ENCODE peak calls at places on chromosomes 12 and 14, in seven cellular contexts. One of them, this sample, is unnamed.

GRCh38 chr12:78759387-78759786 is 105.2 kb upstream of the SYT1 start:
- DNase-seq in skeletal muscle cell: peak; percentile 7
- DNase-seq in effector CD4-positive, alpha-beta T cell: no peak
- DNase-seq in T1000: no peak
- DNase-seq in posterior cingulate gyrus: no peak
- DNase-seq in psoas muscle: no peak
- DNase-seq in ELF-1: peak; percentile 5
- DNase-seq in this sample: no peak

GRCh38 chr12:6934110-6934509 is 6.4 kb downstream of the ATN1 start:
- DNase-seq in skeletal muscle cell: peak; percentile 31
- DNase-seq in effector CD4-positive, alpha-beta T cell: no peak
- DNase-seq in T1000: no peak
- DNase-seq in posterior cingulate gyrus: no peak
- DNase-seq in psoas muscle: no peak
- DNase-seq in ELF-1: no peak
- DNase-seq in this sample: no peak

GRCh38 chr14:95222870-95223398 is 65.6 kb upstream of the DICER1 start:
- DNase-seq in skeletal muscle cell: peak; percentile 79
- DNase-seq in effector CD4-positive, alpha-beta T cell: no peak
- DNase-seq in T1000: no peak
- DNase-seq in posterior cingulate gyrus: no peak
- DNase-seq in psoas muscle: no peak
- DNase-seq in ELF-1: no peak
- DNase-seq in this sample: peak; percentile 27

GRCh38 chr12:89453579-89453978 is 71.0 kb downstream of the GALNT4 start:
- DNase-seq in skeletal muscle cell: no peak
- DNase-seq in effector CD4-positive, alpha-beta T cell: no peak
- DNase-seq in T1000: no peak
- DNase-seq in posterior cingulate gyrus: no peak
- DNase-seq in psoas muscle: no peak
- DNase-seq in ELF-1: no peak
- DNase-seq in this sample: peak; percentile 77

GRCh38 chr12:96132819-96133218 is 61.4 kb upstream of the ELK3 start:
- DNase-seq in skeletal muscle cell: no peak
- DNase-seq in effector CD4-positive, alpha-beta T cell: no peak
- DNase-seq in T1000: no peak
- DNase-seq in posterior cingulate gyrus: no peak
- DNase-seq in psoas muscle: no peak
- DNase-seq in ELF-1: no peak
- DNase-seq in this sample: no peak

GRCh38 chr14:72611956-72612500 is 281.9 kb downstream of the DPF3 start:
- DNase-seq in skeletal muscle cell: no peak
- DNase-seq in effector CD4-positive, alpha-beta T cell: no peak
- DNase-seq in T1000: no peak
- DNase-seq in posterior cingulate gyrus: no peak
- DNase-seq in psoas muscle: no peak
- DNase-seq in ELF-1: no peak
- DNase-seq in this sample: no peak

GRCh38 chr14:57982802-57983201 is 116.9 kb upstream of the SLC35F4 start:
- DNase-seq in skeletal muscle cell: no peak
- DNase-seq in effector CD4-positive, alpha-beta T cell: no peak
- DNase-seq in T1000: no peak
- DNase-seq in posterior cingulate gyrus: no peak
- DNase-seq in psoas muscle: no peak
- DNase-seq in ELF-1: peak; percentile 21
- DNase-seq in this sample: no peak

GRCh38 chr14:93967637-93968250 is 8.6 kb downstream of the ASB2 start:
- DNase-seq in skeletal muscle cell: no peak
- DNase-seq in effector CD4-positive, alpha-beta T cell: no peak
- DNase-seq in T1000: no peak
- DNase-seq in posterior cingulate gyrus: no peak
- DNase-seq in psoas muscle: no peak
- DNase-seq in ELF-1: no peak
- DNase-seq in this sample: no peak

GRCh38 chr14:105486974-105487448 is 325 bp downstream of the CRIP1 start:
- DNase-seq in skeletal muscle cell: no peak
- DNase-seq in effector CD4-positive, alpha-beta T cell: peak; percentile 49
- DNase-seq in T1000: no peak
- DNase-seq in posterior cingulate gyrus: no peak
- DNase-seq in psoas muscle: peak; percentile 75
- DNase-seq in ELF-1: no peak
- DNase-seq in this sample: no peak

GRCh38 chr14:95071649-95072256 is 85.6 kb downstream of the DICER1 start:
- DNase-seq in skeletal muscle cell: no peak
- DNase-seq in effector CD4-positive, alpha-beta T cell: no peak
- DNase-seq in T1000: no peak
- DNase-seq in posterior cingulate gyrus: no peak
- DNase-seq in psoas muscle: no peak
- DNase-seq in ELF-1: no peak
- DNase-seq in this sample: no peak

GRCh38 chr14:30691751-30692398 is 69.8 kb downstream of the SCFD1 start:
- DNase-seq in skeletal muscle cell: no peak
- DNase-seq in effector CD4-positive, alpha-beta T cell: no peak
- DNase-seq in T1000: no peak
- DNase-seq in posterior cingulate gyrus: no peak
- DNase-seq in psoas muscle: no peak
- DNase-seq in ELF-1: no peak
- DNase-seq in this sample: no peak

GRCh38 chr12:102917026-102917787 is at the start of gene PAH:
- DNase-seq in skeletal muscle cell: no peak
- DNase-seq in effector CD4-positive, alpha-beta T cell: no peak
- DNase-seq in T1000: no peak
- DNase-seq in posterior cingulate gyrus: no peak
- DNase-seq in psoas muscle: no peak
- DNase-seq in ELF-1: peak; percentile 71
- DNase-seq in this sample: no peak

GRCh38 chr14:22390195-22390594 is 198.8 kb downstream of the DAD1 start:
- DNase-seq in skeletal muscle cell: no peak
- DNase-seq in effector CD4-positive, alpha-beta T cell: no peak
- DNase-seq in T1000: no peak
- DNase-seq in posterior cingulate gyrus: no peak
- DNase-seq in psoas muscle: no peak
- DNase-seq in ELF-1: no peak
- DNase-seq in this sample: no peak

GRCh38 chr14:68255697-68256178 is 436.2 kb downstream of the RAD51B start:
- DNase-seq in skeletal muscle cell: no peak
- DNase-seq in effector CD4-positive, alpha-beta T cell: no peak
- DNase-seq in T1000: no peak
- DNase-seq in posterior cingulate gyrus: no peak
- DNase-seq in psoas muscle: no peak
- DNase-seq in ELF-1: no peak
- DNase-seq in this sample: peak; percentile 31

GRCh38 chr12:18141583-18141982 is 51.6 kb upstream of the RERGL start:
- DNase-seq in skeletal muscle cell: peak; percentile 71
- DNase-seq in effector CD4-positive, alpha-beta T cell: no peak
- DNase-seq in T1000: no peak
- DNase-seq in posterior cingulate gyrus: no peak
- DNase-seq in psoas muscle: no peak
- DNase-seq in ELF-1: no peak
- DNase-seq in this sample: peak; percentile 51

GRCh38 chr14:53537421-53538315 is 384.5 kb upstream of the DDHD1 start:
- DNase-seq in skeletal muscle cell: no peak
- DNase-seq in effector CD4-positive, alpha-beta T cell: no peak
- DNase-seq in T1000: no peak
- DNase-seq in posterior cingulate gyrus: no peak
- DNase-seq in psoas muscle: no peak
- DNase-seq in ELF-1: peak; percentile 43
- DNase-seq in this sample: peak; percentile 46

GRCh38 chr12:112869091-112869490 is 37.7 kb upstream of the OAS1 start:
- DNase-seq in skeletal muscle cell: no peak
- DNase-seq in effector CD4-positive, alpha-beta T cell: no peak
- DNase-seq in T1000: no peak
- DNase-seq in posterior cingulate gyrus: no peak
- DNase-seq in psoas muscle: no peak
- DNase-seq in ELF-1: no peak
- DNase-seq in this sample: no peak

GRCh38 chr12:87231818-87232217 is 797.4 kb downstream of the C12orf50 start:
- DNase-seq in skeletal muscle cell: no peak
- DNase-seq in effector CD4-positive, alpha-beta T cell: no peak
- DNase-seq in T1000: no peak
- DNase-seq in posterior cingulate gyrus: no peak
- DNase-seq in psoas muscle: no peak
- DNase-seq in ELF-1: no peak
- DNase-seq in this sample: no peak

GRCh38 chr14:99118046-99118721 is 153.8 kb downstream of the BCL11B start:
- DNase-seq in skeletal muscle cell: no peak
- DNase-seq in effector CD4-positive, alpha-beta T cell: no peak
- DNase-seq in T1000: no peak
- DNase-seq in posterior cingulate gyrus: no peak
- DNase-seq in psoas muscle: no peak
- DNase-seq in ELF-1: peak; percentile 76
- DNase-seq in this sample: no peak

GRCh38 chr12:45355750-45356149 is 139.9 kb downstream of the ANO6 start:
- DNase-seq in skeletal muscle cell: no peak
- DNase-seq in effector CD4-positive, alpha-beta T cell: no peak
- DNase-seq in T1000: no peak
- DNase-seq in posterior cingulate gyrus: no peak
- DNase-seq in psoas muscle: no peak
- DNase-seq in ELF-1: no peak
- DNase-seq in this sample: no peak